ENCODE peak calls at places on chromosome 10, in ten cellular contexts. H is activated naive CD8-positive, alpha-beta T cell treated with anti-CD3 and anti-CD28 coated beads for 36 hours; K is NCI-H2107; Q is HuH-7.5; F is NCI-H1092; Z is HEK293T; R is fibroblast of the conjunctiva; S is activated T-cell treated with anti-CD3 and anti-CD28 coated beads, Interleukin-2, amount 50 U/mL, for 48 hours; N is progenitor cell of endocrine pancreas; P is AG04450. V is an unnamed sample.

GRCh38 chr10:121436630-121437311 is 161.5 kb downstream of the FGFR2 start:
- DNase-seq in Z (no peak), F (no peak), R (no peak), N (no peak), P (no peak), Q (no peak), S (no peak), K (no peak), H (no peak), V (no peak)

GRCh38 chr10:62885656-62886461 is 69.7 kb upstream of the EGR2 start:
- DNase-seq in S (no peak), F (no peak), N (no peak), Q (no peak), K (no peak), P (no peak), R (no peak), Z (no peak), H (no peak), V (no peak)

GRCh38 chr10:652226-652625 is 37.2 kb downstream of the DIP2C start:
- DNase-seq in H (no peak), S (no peak), K (no peak), R (no peak), F (no peak), N (no peak), Q (no peak), P (no peak), Z (no peak), V (no peak)

GRCh38 chr10:97673736-97674525 is 13.1 kb downstream of the AVPI1 start:
- DNase-seq in F (no peak), N (no peak), K (no peak), Z (no peak), H (peak; percentile 22), Q (no peak), R (no peak), P (no peak), S (peak; percentile 40), V (no peak)

GRCh38 chr10:49327036-49327813 is 28.3 kb downstream of the C10orf71 start:
- DNase-seq in Z (no peak), F (no peak), Q (no peak), P (no peak), R (no peak), K (no peak), N (no peak), H (no peak), S (no peak), V (no peak)

GRCh38 chr10:42981358-42982236 is 95.3 kb upstream of the RET start:
- DNase-seq in P (no peak), Z (no peak), F (no peak), K (no peak), H (no peak), Q (no peak), S (peak; percentile 9), R (no peak), N (peak; percentile 6), V (no peak)

GRCh38 chr10:94042001-94042813 is 48.5 kb downstream of the PLCE1 start:
- DNase-seq in P (peak; percentile 18), K (no peak), R (peak; percentile 90), H (no peak), S (no peak), F (no peak), Z (no peak), N (no peak), Q (no peak), V (no peak)

GRCh38 chr10:89173075-89173474 is 34.0 kb downstream of the CH25H start:
- DNase-seq in N (no peak), S (no peak), K (no peak), Z (no peak), P (no peak), R (no peak), Q (no peak), F (no peak), H (no peak), V (no peak)

GRCh38 chr10:29443745-29444523 is 155.1 kb downstream of the LYZL1 start:
- DNase-seq in R (no peak), P (no peak), S (no peak), Z (no peak), H (peak; percentile 13), F (no peak), N (no peak), Q (no peak), K (no peak), V (peak; percentile 40)

GRCh38 chr10:92691591-92692084 is 1.9 kb downstream of the HHEX start:
- DNase-seq in Z (no peak), F (no peak), R (no peak), P (no peak), Q (no peak), N (peak; percentile 13), H (peak; percentile 21), K (no peak), S (peak; percentile 47), V (no peak)

GRCh38 chr10:14757394-14757793 is 17.3 kb downstream of the FAM107B start:
- DNase-seq in R (no peak), Q (no peak), H (no peak), P (no peak), N (no peak), K (no peak), Z (no peak), F (no peak), S (no peak), V (no peak)

GRCh38 chr10:126160571-126160970 is 227.7 kb downstream of the ADAM12 start:
- DNase-seq in H (no peak), Q (no peak), F (no peak), R (no peak), Z (no peak), P (no peak), S (no peak), N (no peak), K (no peak), V (no peak)

GRCh38 chr10:102241037-102241443 is 272 bp downstream of the PITX3 start:
- DNase-seq in Q (peak; percentile 64), S (no peak), P (no peak), H (no peak), N (no peak), Z (no peak), R (no peak), F (no peak), K (no peak), V (no peak)

GRCh38 chr10:22148956-22149355 is 68.9 kb downstream of the EBLN1 start:
- DNase-seq in R (no peak), H (no peak), N (no peak), Q (no peak), P (no peak), K (no peak), Z (no peak), F (no peak), S (no peak), V (no peak)

GRCh38 chr10:11689945-11690736 is 52.0 kb upstream of the ECHDC3 start:
- DNase-seq in S (no peak), H (no peak), Z (no peak), Q (no peak), K (no peak), R (no peak), P (no peak), N (no peak), F (no peak), V (no peak)

GRCh38 chr10:91077549-91078017 is 142.9 kb upstream of the PCGF5 start:
- DNase-seq in P (no peak), Q (no peak), F (peak; percentile 59), Z (no peak), K (no peak), S (no peak), N (no peak), H (no peak), R (no peak), V (peak; percentile 55)

GRCh38 chr10:29512460-29512974 is 122.3 kb downstream of the SVIL start:
- DNase-seq in K (no peak), P (no peak), Q (no peak), S (no peak), R (no peak), Z (no peak), F (no peak), N (no peak), H (no peak), V (no peak)

GRCh38 chr10:27247037-27247436 is 6.4 kb upstream of the ACBD5 start:
- DNase-seq in Z (no peak), F (no peak), Q (no peak), H (no peak), S (no peak), N (no peak), P (no peak), K (no peak), R (no peak), V (no peak)

GRCh38 chr10:23035569-23035968 is 59.8 kb upstream of the MSRB2 start:
- DNase-seq in F (no peak), P (no peak), R (no peak), H (no peak), K (no peak), Q (no peak), N (no peak), S (no peak), Z (peak; percentile 53), V (no peak)

GRCh38 chr10:1400129-1400865 is 337.0 kb downstream of the ADARB2 start:
- DNase-seq in K (no peak), Q (no peak), N (no peak), Z (no peak), S (peak; percentile 1), P (no peak), R (no peak), F (no peak), H (no peak), V (no peak)

GRCh38 chr10:997266-998022 is 9.2 kb downstream of the GTPBP4 start:
- DNase-seq in H (no peak), Q (no peak), R (no peak), S (no peak), F (no peak), K (no peak), Z (no peak), P (no peak), N (no peak), V (no peak)

GRCh38 chr10:83692196-83692595 is 447.1 kb upstream of the GHITM start:
- DNase-seq in H (no peak), N (no peak), K (no peak), Q (no peak), Z (no peak), S (no peak), P (no peak), F (no peak), R (no peak), V (no peak)

GRCh38 chr10:33392706-33393105 is 58.2 kb upstream of the NRP1 start:
- DNase-seq in N (no peak), H (no peak), F (no peak), R (no peak), S (no peak), P (no peak), Q (no peak), Z (no peak), K (no peak), V (no peak)

GRCh38 chr10:33215635-33216034 is 118.8 kb downstream of the NRP1 start:
- DNase-seq in S (no peak), P (no peak), R (no peak), F (no peak), Z (no peak), N (no peak), Q (no peak), H (no peak), K (no peak), V (no peak)

GRCh38 chr10:32112055-32112454 is 55.8 kb upstream of the KIF5B start:
- DNase-seq in P (peak; percentile 1), N (no peak), Z (no peak), S (no peak), Q (no peak), H (no peak), R (peak; percentile 67), F (no peak), K (no peak), V (no peak)

GRCh38 chr10:127196227-127196954 is at the start of gene INSYN2A:
- DNase-seq in Q (no peak), H (peak; percentile 2), N (no peak), K (no peak), R (peak; percentile 5), S (peak; percentile 18), Z (peak; percentile 69), P (no peak), F (no peak), V (peak; percentile 45)

GRCh38 chr10:14056545-14057332 is 274.0 kb downstream of the FRMD4A start:
- DNase-seq in S (no peak), K (no peak), F (peak; percentile 38), P (peak; percentile 86), H (no peak), Q (no peak), R (peak; percentile 53), N (no peak), Z (no peak), V (no peak)

GRCh38 chr10:71462642-71462935 is 65.9 kb downstream of the CDH23 start:
- DNase-seq in P (no peak), Q (no peak), Z (no peak), S (no peak), H (no peak), K (no peak), N (no peak), F (no peak), R (no peak), V (no peak)